ENCODE peak calls at places on chromosomes 3 and 15, in nine cellular contexts. One of them, this sample, is unnamed.

GRCh38 chr3:127385540-127385870 is 97.7 kb upstream of the PRR20G start:
- DNase-seq in HS-5: no peak
- DNase-seq in fibroblast of gingiva: no peak
- DNase-seq in BJ: no peak
- DNase-seq in foreskin fibroblast: no peak
- DNase-seq in NCI-H774: no peak
- DNase-seq in cardiac fibroblast: no peak
- DNase-seq in nucleus accumbens: no peak
- DNase-seq in stimulated activated CD4-positive, alpha-beta T cell treated with anti-CD3 and anti-CD28 coated beads, Interleukin-15, amount 100 ng/mL, for 1 hour: no peak
- DNase-seq in this sample: no peak

GRCh38 chr3:142976621-142977398 is 13.3 kb upstream of the PAQR9 start:
- DNase-seq in HS-5: peak
- DNase-seq in fibroblast of gingiva: peak
- DNase-seq in BJ: peak
- DNase-seq in foreskin fibroblast: peak
- DNase-seq in NCI-H774: no peak
- DNase-seq in cardiac fibroblast: peak
- DNase-seq in nucleus accumbens: no peak
- DNase-seq in stimulated activated CD4-positive, alpha-beta T cell treated with anti-CD3 and anti-CD28 coated beads, Interleukin-15, amount 100 ng/mL, for 1 hour: no peak
- DNase-seq in this sample: peak

GRCh38 chr3:20930034-20930433 is 744.0 kb upstream of the SGO1 start:
- DNase-seq in HS-5: no peak
- DNase-seq in fibroblast of gingiva: no peak
- DNase-seq in BJ: no peak
- DNase-seq in foreskin fibroblast: peak
- DNase-seq in NCI-H774: peak
- DNase-seq in cardiac fibroblast: peak
- DNase-seq in nucleus accumbens: no peak
- DNase-seq in stimulated activated CD4-positive, alpha-beta T cell treated with anti-CD3 and anti-CD28 coated beads, Interleukin-15, amount 100 ng/mL, for 1 hour: no peak
- DNase-seq in this sample: no peak

GRCh38 chr3:69715204-69715603 is 24.1 kb upstream of the MITF start:
- DNase-seq in HS-5: no peak
- DNase-seq in fibroblast of gingiva: no peak
- DNase-seq in BJ: no peak
- DNase-seq in foreskin fibroblast: no peak
- DNase-seq in NCI-H774: no peak
- DNase-seq in cardiac fibroblast: no peak
- DNase-seq in nucleus accumbens: no peak
- DNase-seq in stimulated activated CD4-positive, alpha-beta T cell treated with anti-CD3 and anti-CD28 coated beads, Interleukin-15, amount 100 ng/mL, for 1 hour: no peak
- DNase-seq in this sample: no peak

GRCh38 chr15:28098766-28099554 is at the start of gene OCA2:
- DNase-seq in HS-5: no peak
- DNase-seq in fibroblast of gingiva: peak
- DNase-seq in BJ: peak
- DNase-seq in foreskin fibroblast: peak
- DNase-seq in NCI-H774: peak
- DNase-seq in cardiac fibroblast: peak
- DNase-seq in nucleus accumbens: no peak
- DNase-seq in stimulated activated CD4-positive, alpha-beta T cell treated with anti-CD3 and anti-CD28 coated beads, Interleukin-15, amount 100 ng/mL, for 1 hour: no peak
- DNase-seq in this sample: no peak

GRCh38 chr3:157159037-157159761 is 748 bp downstream of the CCNL1 start:
- DNase-seq in HS-5: no peak
- DNase-seq in fibroblast of gingiva: peak
- DNase-seq in BJ: no peak
- DNase-seq in foreskin fibroblast: peak
- DNase-seq in NCI-H774: peak
- DNase-seq in cardiac fibroblast: peak
- DNase-seq in nucleus accumbens: no peak
- DNase-seq in stimulated activated CD4-positive, alpha-beta T cell treated with anti-CD3 and anti-CD28 coated beads, Interleukin-15, amount 100 ng/mL, for 1 hour: peak
- DNase-seq in this sample: no peak

GRCh38 chr15:70433583-70434288 is 329.6 kb downstream of the UACA start:
- DNase-seq in HS-5: no peak
- DNase-seq in fibroblast of gingiva: no peak
- DNase-seq in BJ: no peak
- DNase-seq in foreskin fibroblast: no peak
- DNase-seq in NCI-H774: no peak
- DNase-seq in cardiac fibroblast: no peak
- DNase-seq in nucleus accumbens: no peak
- DNase-seq in stimulated activated CD4-positive, alpha-beta T cell treated with anti-CD3 and anti-CD28 coated beads, Interleukin-15, amount 100 ng/mL, for 1 hour: no peak
- DNase-seq in this sample: no peak

GRCh38 chr3:111236833-111237713 is 165.5 kb downstream of the NECTIN3 start:
- DNase-seq in HS-5: no peak
- DNase-seq in fibroblast of gingiva: peak
- DNase-seq in BJ: peak
- DNase-seq in foreskin fibroblast: peak
- DNase-seq in NCI-H774: no peak
- DNase-seq in cardiac fibroblast: peak
- DNase-seq in nucleus accumbens: no peak
- DNase-seq in stimulated activated CD4-positive, alpha-beta T cell treated with anti-CD3 and anti-CD28 coated beads, Interleukin-15, amount 100 ng/mL, for 1 hour: no peak
- DNase-seq in this sample: no peak

GRCh38 chr3:134031620-134031915 is 1.8 kb upstream of the SLCO2A1 start:
- DNase-seq in HS-5: no peak
- DNase-seq in fibroblast of gingiva: no peak
- DNase-seq in BJ: no peak
- DNase-seq in foreskin fibroblast: no peak
- DNase-seq in NCI-H774: no peak
- DNase-seq in cardiac fibroblast: no peak
- DNase-seq in nucleus accumbens: no peak
- DNase-seq in stimulated activated CD4-positive, alpha-beta T cell treated with anti-CD3 and anti-CD28 coated beads, Interleukin-15, amount 100 ng/mL, for 1 hour: no peak
- DNase-seq in this sample: no peak

This sample was measured in AG09319.